ENCODE peak calls at places on chromosome 7, in seven cellular contexts. V, I, D, A, M, E and S are unnamed samples.

GRCh38 chr7:37247881-37248280 is 200.8 kb downstream of the ELMO1 start:
- DNase-seq in V (no peak), I (no peak), D (peak), A (no peak), M (no peak), E (no peak), S (no peak)

GRCh38 chr7:26685636-26686035 is 178.8 kb downstream of the SKAP2 start:
- DNase-seq in V (no peak), I (no peak), D (no peak), A (no peak), M (no peak), E (no peak), S (no peak)

GRCh38 chr7:76423666-76424412 is 911 bp upstream of the ZP3 start:
- DNase-seq in V (peak), I (no peak), D (no peak), A (no peak), M (no peak), E (no peak), S (no peak)

GRCh38 chr7:121544726-121545125 is 148.6 kb upstream of the FAM3C start:
- DNase-seq in V (no peak), I (no peak), D (peak), A (peak), M (no peak), E (no peak), S (no peak)

GRCh38 chr7:79282051-79282694 is 171.3 kb downstream of the MAGI2 start:
- DNase-seq in V (no peak), I (no peak), D (peak), A (peak), M (no peak), E (no peak), S (no peak)

GRCh38 chr7:2757904-2758672 is 70.1 kb downstream of the AMZ1 start:
- DNase-seq in V (no peak), I (no peak), D (peak), A (peak), M (peak), E (no peak), S (no peak)

GRCh38 chr7:156194813-156195212 is 382.6 kb upstream of the SHH start:
- DNase-seq in V (no peak), I (no peak), D (no peak), A (no peak), M (no peak), E (no peak), S (no peak)

GRCh38 chr7:107850221-107850620 is 40.8 kb upstream of the DLD start:
- DNase-seq in V (no peak), I (no peak), D (no peak), A (no peak), M (no peak), E (no peak), S (no peak)

GRCh38 chr7:66050990-66051424 is 24.6 kb upstream of the ASL start:
- DNase-seq in V (peak), I (peak), D (peak), A (peak), M (no peak), E (no peak), S (no peak)

GRCh38 chr7:82740246-82740848 is 296.8 kb upstream of the CACNA2D1 start:
- DNase-seq in V (no peak), I (peak), D (peak), A (peak), M (no peak), E (no peak), S (peak)

GRCh38 chr7:7895754-7896153 is 72.8 kb upstream of the GLCCI1 start:
- DNase-seq in V (no peak), I (peak), D (no peak), A (no peak), M (no peak), E (no peak), S (no peak)

GRCh38 chr7:92874567-92874966 is 38.2 kb upstream of the CDK6 start:
- DNase-seq in V (no peak), I (no peak), D (no peak), A (no peak), M (no peak), E (no peak), S (no peak)

GRCh38 chr7:119256001-119256400 is 1017.0 kb upstream of the KCND2 start:
- DNase-seq in V (no peak), I (no peak), D (no peak), A (no peak), M (no peak), E (no peak), S (no peak)

GRCh38 chr7:54956021-54956420 is 62.8 kb upstream of the EGFR start:
- DNase-seq in V (no peak), I (no peak), D (no peak), A (no peak), M (no peak), E (no peak), S (no peak)

GRCh38 chr7:117138943-117139690 is 183.7 kb downstream of the WNT2 start:
- DNase-seq in V (no peak), I (no peak), D (no peak), A (no peak), M (no peak), E (no peak), S (no peak)

GRCh38 chr7:157834501-157835143 is 497.8 kb downstream of the DNAJB6 start:
- DNase-seq in V (peak), I (no peak), D (no peak), A (no peak), M (no peak), E (no peak), S (no peak)

GRCh38 chr7:4010923-4011656 is 671.0 kb upstream of the FOXK1 start:
- DNase-seq in V (no peak), I (no peak), D (no peak), A (no peak), M (no peak), E (no peak), S (no peak)

GRCh38 chr7:35804571-35804970 is 3.7 kb downstream of the SEPTIN7 start:
- DNase-seq in V (no peak), I (no peak), D (no peak), A (no peak), M (no peak), E (no peak), S (no peak)

GRCh38 chr7:63925262-63925625 is 73.4 kb upstream of the ZNF722 start:
- DNase-seq in V (no peak), I (peak), D (no peak), A (no peak), M (no peak), E (no peak), S (no peak)

GRCh38 chr7:23380556-23380955 is 81.4 kb downstream of the MALSU1 start:
- DNase-seq in V (no peak), I (no peak), D (no peak), A (no peak), M (no peak), E (no peak), S (no peak)

GRCh38 chr7:66558660-66559465 is 69.8 kb upstream of the KCTD7 start:
- DNase-seq in V (no peak), I (no peak), D (no peak), A (no peak), M (no peak), E (no peak), S (no peak)

GRCh38 chr7:5143935-5144903 is 45.8 kb upstream of the WIPI2 start:
- DNase-seq in V (peak), I (no peak), D (peak), A (no peak), M (peak), E (no peak), S (no peak)

GRCh38 chr7:31633894-31634494 is 53.0 kb upstream of the PPP1R17 start:
- DNase-seq in V (no peak), I (peak), D (peak), A (no peak), M (no peak), E (no peak), S (peak)

GRCh38 chr7:149304006-149304405 is 42.0 kb downstream of the ZNF783 start:
- DNase-seq in V (no peak), I (no peak), D (no peak), A (no peak), M (no peak), E (no peak), S (no peak)

GRCh38 chr7:116801092-116801710 is 61.2 kb upstream of the CAPZA2 start:
- DNase-seq in V (no peak), I (no peak), D (peak), A (no peak), M (no peak), E (no peak), S (no peak)

GRCh38 chr7:156140896-156141295 is 328.6 kb upstream of the SHH start:
- DNase-seq in V (no peak), I (no peak), D (no peak), A (no peak), M (no peak), E (no peak), S (no peak)

GRCh38 chr7:24572421-24573007 is 738 bp upstream of the PALS2 start:
- DNase-seq in V (no peak), I (peak), D (peak), A (no peak), M (peak), E (no peak), S (no peak)

GRCh38 chr7:159066816-159067601 is 77.7 kb downstream of the VIPR2 start:
- DNase-seq in V (no peak), I (no peak), D (no peak), A (no peak), M (no peak), E (no peak), S (no peak)

GRCh38 chr7:36473454-36474282 is 84.0 kb downstream of the ANLN start:
- DNase-seq in V (no peak), I (peak), D (peak), A (no peak), M (no peak), E (peak), S (peak)

GRCh38 chr7:86469680-86470295 is 173.9 kb upstream of the GRM3 start:
- DNase-seq in V (no peak), I (peak), D (peak), A (peak), M (no peak), E (no peak), S (peak)
- TF ChIP-seq CTCF in V (peak), I (peak), D (peak), A (peak), M (peak), E (peak), S (peak)

DNA sequence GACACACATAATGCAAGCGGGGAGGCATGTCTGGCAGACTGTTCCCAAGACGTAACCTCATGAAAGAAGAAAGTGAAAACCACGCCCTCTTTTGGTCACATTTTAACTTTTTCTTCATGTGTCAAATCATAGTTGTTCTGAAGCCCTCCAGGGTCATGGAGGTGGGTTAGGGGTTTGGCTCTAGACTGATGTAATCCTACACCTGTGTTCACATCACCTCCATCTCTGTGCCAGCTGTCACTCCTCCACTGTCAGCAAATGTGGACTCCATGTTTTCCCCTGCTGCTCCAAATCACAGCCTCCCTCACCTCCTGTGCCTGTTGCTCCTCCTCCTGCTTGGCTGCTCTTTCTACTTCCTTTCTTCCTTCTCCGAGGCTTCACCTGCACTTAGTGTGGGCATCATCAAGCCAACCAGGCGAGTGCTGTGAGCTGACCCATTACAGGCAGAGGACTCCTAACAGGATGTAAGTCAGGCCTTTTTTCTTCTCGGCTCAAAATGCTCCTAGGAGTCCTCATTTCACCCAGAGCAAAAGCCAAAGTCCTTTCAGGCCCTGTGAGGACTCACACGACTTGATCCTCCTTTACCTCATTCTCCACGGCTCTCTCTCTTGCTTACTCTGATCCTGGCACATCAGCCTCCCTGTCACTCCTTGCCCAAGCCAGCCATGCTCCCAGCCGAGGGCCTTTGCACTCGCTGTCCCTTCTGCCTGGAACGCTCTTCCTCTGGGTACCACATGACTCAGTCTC is 66.4 kb upstream of the IFRD1 start:
- DNase-seq in V (no peak), I (peak), D (no peak), A (no peak), M (no peak), E (no peak), S (no peak)
- TF ChIP-seq CTCF in V (peak), I (no peak), D (no peak), A (no peak), M (no peak), E (peak), S (no peak)

GRCh38 chr7:143256325-143256724 is 6.9 kb upstream of the GSTK1 start:
- DNase-seq in V (no peak), I (no peak), D (no peak), A (no peak), M (no peak), E (no peak), S (no peak)
- TF ChIP-seq CTCF in V (peak), I (no peak), D (peak), A (no peak), M (no peak), E (no peak), S (no peak)

DNA sequence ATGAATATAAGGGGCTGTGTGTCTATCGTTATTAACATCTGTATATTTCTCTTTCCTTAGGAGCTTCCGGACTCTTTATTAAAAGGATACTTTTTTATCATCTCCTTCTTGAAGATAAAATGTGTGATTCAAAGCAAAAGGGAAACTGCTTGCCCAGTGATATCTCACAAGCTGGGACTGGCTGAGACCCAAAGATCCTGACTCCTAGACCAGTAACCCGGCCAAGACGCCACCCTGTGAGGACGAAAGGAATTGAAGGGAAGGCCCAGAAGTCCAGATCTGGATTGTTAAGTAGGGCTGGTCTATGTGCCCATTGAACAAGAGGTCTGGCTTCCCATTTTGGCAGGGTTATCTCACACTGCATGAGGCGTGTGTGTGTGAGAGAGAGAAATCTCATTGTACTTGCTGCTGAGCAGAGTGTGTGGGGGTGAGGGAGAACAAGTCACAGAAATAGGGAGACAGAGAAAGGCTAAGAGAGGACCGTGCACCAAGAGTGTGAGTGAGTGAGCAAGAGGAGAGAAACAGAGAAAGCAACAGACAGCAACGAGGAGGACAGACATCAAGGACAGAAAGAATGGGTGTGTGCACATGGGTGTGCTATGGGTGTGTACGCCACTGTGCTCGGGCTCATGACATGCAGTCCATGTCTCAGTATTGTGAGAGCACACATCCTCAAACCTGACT is 75.4 kb downstream of the PLXNA4 start:
- DNase-seq in V (no peak), I (peak), D (no peak), A (no peak), M (no peak), E (peak), S (no peak)
- TF ChIP-seq CTCF in V (peak), I (no peak), D (no peak), A (no peak), M (no peak), E (peak), S (no peak)

DNA sequence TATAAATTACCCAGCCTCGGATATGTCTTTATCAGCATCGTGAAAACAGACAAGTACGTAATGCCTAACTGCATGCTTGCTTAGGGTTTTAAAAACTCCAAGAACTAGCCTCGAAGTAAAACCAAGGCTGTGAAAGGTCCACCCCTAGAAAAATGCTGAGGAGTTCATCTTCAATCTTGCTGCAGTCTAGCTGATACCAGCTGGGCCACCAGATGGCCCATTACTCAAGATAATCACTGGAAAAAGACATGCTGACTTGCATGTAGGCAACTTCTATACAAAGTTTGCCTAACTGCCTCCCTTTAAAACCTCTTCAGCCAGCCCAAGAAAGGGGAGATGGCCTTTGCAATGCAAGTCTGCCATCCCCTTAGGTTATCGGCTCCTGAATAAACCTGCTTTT is 614.1 kb downstream of the GALNT17 start:
- DNase-seq in V (no peak), I (no peak), D (no peak), A (no peak), M (no peak), E (no peak), S (no peak)
- TF ChIP-seq CTCF in V (peak), I (no peak), D (no peak), A (no peak), M (no peak), E (no peak), S (no peak)

GRCh38 chr7:1377111-1377909 is 82.0 kb downstream of the MICALL2 start:
- DNase-seq in V (no peak), I (no peak), D (no peak), A (no peak), M (no peak), E (no peak), S (no peak)
- TF ChIP-seq CTCF in V (peak), I (no peak), D (no peak), A (no peak), M (no peak), E (no peak), S (no peak)

DNA sequence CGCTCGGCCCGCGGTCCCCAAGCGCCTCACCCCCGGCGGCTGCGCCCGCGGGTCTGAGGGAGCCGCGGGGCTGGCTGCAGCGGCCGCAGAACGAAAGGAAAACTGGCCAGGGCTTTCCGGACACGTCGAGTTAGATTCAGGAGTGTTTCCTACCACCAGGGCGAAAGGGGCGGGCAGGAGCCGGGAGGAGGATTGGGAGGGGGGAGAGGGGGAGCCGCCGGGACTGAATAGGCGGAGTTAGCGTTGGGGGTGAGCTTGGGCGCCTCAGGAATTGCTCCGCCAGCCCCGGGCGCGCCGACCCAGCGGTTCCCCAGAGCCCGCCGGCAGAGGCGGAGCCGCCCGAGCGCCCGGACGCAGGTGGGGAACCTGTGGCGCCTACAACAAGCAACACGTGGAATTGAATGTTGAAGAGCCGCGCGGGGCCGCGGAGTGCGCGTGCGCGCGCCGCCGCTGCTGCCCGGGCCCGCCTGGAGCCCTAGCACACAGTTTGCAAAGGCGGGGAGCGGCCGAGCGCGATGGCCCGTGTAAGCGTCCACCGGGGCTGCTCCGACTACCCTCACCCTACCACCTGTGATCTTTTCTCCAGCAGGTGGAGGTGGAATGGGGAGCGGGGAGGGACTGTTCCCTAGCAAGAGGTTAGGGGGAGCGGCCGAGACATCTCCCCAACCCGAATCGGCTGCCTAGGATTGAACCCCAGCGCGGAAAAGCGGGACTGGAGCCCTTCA is at the start of gene CADPS2:
- DNase-seq in V (no peak), I (peak), D (peak), A (peak), M (no peak), E (peak), S (peak)
- TF ChIP-seq CTCF in V (peak), I (peak), D (no peak), A (peak), M (no peak), E (peak), S (no peak)

DNA sequence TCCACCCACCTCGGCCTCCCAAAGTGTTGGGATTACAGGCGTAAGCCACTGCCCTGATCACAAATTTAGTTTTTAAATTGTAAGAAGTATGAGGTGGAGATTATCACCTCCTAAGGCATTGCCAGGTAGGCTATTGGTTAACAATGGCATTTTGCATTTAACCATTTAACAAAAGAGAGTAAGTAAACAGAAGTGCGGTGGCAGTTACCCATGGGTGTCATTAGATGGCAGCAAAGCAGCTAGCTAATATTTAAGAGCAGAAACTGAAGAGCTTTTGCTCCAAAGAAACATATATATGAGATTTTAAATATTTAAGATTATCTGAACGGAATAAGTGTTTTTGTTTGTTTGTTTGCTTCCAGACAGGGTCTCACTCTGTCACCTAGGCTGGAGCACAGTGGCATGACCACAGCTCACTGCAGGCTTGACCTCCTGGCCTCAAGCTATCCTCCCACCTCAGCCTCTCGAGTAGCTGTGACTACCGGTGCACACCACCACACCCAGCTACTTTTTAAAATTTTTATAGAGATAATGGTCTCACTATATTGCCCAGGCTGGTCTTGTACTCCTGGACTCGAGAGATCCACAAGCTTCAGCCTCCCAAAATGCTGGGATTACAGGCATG is 325.5 kb upstream of the C7orf33 start:
- DNase-seq in V (no peak), I (no peak), D (peak), A (no peak), M (no peak), E (no peak), S (no peak)
- TF ChIP-seq CTCF in V (peak), I (peak), D (peak), A (peak), M (no peak), E (peak), S (peak)